ENCODE peak calls at places on chromosome 12, in four cellular contexts. O is Panc1, X is AG04450, U is tibial nerve. D is an unnamed sample.

GRCh38 chr12:19201653-19202052 is 72.1 kb downstream of the PLEKHA5 start:
- DNase-seq in O (no peak), X (no peak), U (no peak), D (no peak)

GRCh38 chr12:91326043-91327027 is 143.7 kb upstream of the DCN start:
- DNase-seq in O (peak; percentile 20), X (peak; percentile 55), U (peak; percentile 96), D (no peak)

GRCh38 chr12:116135209-116135930 is 142.1 kb downstream of the MED13L start:
- DNase-seq in O (no peak), X (no peak), U (no peak), D (no peak)

GRCh38 chr12:65362231-65362630 is 83.7 kb downstream of the MSRB3 start:
- DNase-seq in O (no peak), X (no peak), U (no peak), D (no peak)

GRCh38 chr12:14995583-14996425 is 23.0 kb downstream of the PDE6H start:
- DNase-seq in O (peak; percentile 47), X (peak; percentile 55), U (no peak), D (no peak)

GRCh38 chr12:73665193-73665592 is 872.4 kb upstream of the ATXN7L3B start:
- DNase-seq in O (no peak), X (no peak), U (no peak), D (no peak)

GRCh38 chr12:88578274-88578673 is 2.0 kb downstream of the KITLG start:
- DNase-seq in O (no peak), X (no peak), U (no peak), D (no peak)

GRCh38 chr12:12450043-12450451 is 93.2 kb downstream of the BORCS5 start:
- DNase-seq in O (no peak), X (no peak), U (no peak), D (no peak)

GRCh38 chr12:106119301-106119700 is 19.5 kb downstream of the NUAK1 start:
- DNase-seq in O (no peak), X (no peak), U (no peak), D (no peak)

GRCh38 chr12:27284751-27285150 is 40.7 kb downstream of the STK38L start:
- DNase-seq in O (no peak), X (no peak), U (no peak), D (no peak)

GRCh38 chr12:76866146-76866545 is 12.7 kb downstream of the CSRP2 start:
- DNase-seq in O (no peak), X (no peak), U (no peak), D (no peak)

GRCh38 chr12:80033457-80033856 is 65.9 kb upstream of the OTOGL start:
- DNase-seq in O (no peak), X (peak; percentile 50), U (no peak), D (no peak)

GRCh38 chr12:48286665-48287064 is 64.1 kb downstream of the ZNF641 start:
- DNase-seq in O (no peak), X (no peak), U (peak; percentile 20), D (no peak)

GRCh38 chr12:11968516-11968915 is 102.2 kb upstream of the BCL2L14 start:
- DNase-seq in O (no peak), X (no peak), U (no peak), D (no peak)

GRCh38 chr12:130286041-130286440 is 51.6 kb upstream of the PIWIL1 start:
- DNase-seq in O (no peak), X (no peak), U (no peak), D (no peak)

GRCh38 chr12:132196038-132196872 is 52.0 kb downstream of the NOC4L start:
- DNase-seq in O (no peak), X (no peak), U (no peak), D (no peak)

GRCh38 chr12:132147423-132148367 is 3.4 kb downstream of the NOC4L start:
- DNase-seq in O (no peak), X (no peak), U (no peak), D (no peak)

GRCh38 chr12:130832561-130833209 is 6.4 kb downstream of the STX2 start:
- DNase-seq in O (no peak), X (no peak), U (no peak), D (no peak)

GRCh38 chr12:50282581-50283229 is 615 bp downstream of the LIMA1 start:
- DNase-seq in O (no peak), X (peak; percentile 65), U (peak; percentile 42), D (no peak)

GRCh38 chr12:50283924-50284236 is 560 bp upstream of the LIMA1 start:
- DNase-seq in O (no peak), X (no peak), U (no peak), D (no peak)

GRCh38 chr12:50285253-50285652 is 1.9 kb upstream of the LIMA1 start:
- DNase-seq in O (no peak), X (no peak), U (no peak), D (no peak)

GRCh38 chr12:50287271-50287670 is 4.0 kb upstream of the LIMA1 start:
- DNase-seq in O (no peak), X (no peak), U (no peak), D (no peak)

DNA sequence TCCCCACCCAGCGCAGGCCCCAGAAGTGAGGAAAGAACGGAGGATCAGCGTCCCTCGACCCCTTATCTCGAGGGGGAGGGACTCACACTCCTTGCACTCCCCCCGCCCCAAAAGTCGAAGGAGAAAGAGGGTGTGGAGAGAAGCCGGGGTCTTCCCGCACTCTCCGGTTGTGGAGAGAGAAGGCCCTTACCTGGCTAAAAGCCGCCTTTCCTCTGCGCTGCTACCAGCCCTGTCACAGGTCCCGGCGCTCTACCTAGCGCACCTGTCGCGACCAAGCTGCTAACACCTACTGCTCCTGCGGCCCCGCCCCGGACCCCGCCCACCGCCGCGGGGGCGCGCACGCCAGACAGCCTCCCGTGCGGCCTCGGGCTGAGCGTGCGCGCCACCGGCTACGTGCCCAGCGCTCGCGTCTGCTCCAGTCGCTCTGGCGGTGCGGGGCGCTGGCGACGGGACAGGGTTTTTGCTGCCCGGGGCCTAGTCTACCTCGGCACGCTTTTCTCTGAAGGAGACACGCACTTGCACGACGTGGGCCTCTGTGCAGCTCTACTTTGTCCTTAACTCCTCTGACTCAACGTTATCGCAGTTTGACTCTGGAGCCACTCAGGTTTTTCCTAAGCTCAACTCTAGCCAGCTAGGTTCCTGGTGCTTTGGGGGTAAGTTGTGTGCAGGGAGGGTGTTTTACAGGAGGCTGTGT is at the start of gene LIMA1:
- DNase-seq in O (no peak), X (peak; percentile 55), U (peak; percentile 79), D (peak; percentile 79)
- TF ChIP-seq CTCF in O (peak; percentile 56), X (peak; percentile 65), U (peak; percentile 65), D (no peak)

GRCh38 chr12:112788205-112788604 is 3.3 kb upstream of the RPH3A start:
- DNase-seq in O (no peak), X (no peak), U (no peak), D (no peak)
- TF ChIP-seq CTCF in O (no peak), X (no peak), U (no peak), D (no peak)

GRCh38 chr12:22800332-22800731 is 175.4 kb downstream of the ETNK1 start:
- DNase-seq in O (no peak), X (no peak), U (no peak), D (no peak)

GRCh38 chr12:22802883-22803640 is 178.1 kb downstream of the ETNK1 start:
- DNase-seq in O (no peak), X (no peak), U (no peak), D (no peak)

GRCh38 chr12:22803725-22804124 is 178.8 kb downstream of the ETNK1 start:
- DNase-seq in O (no peak), X (no peak), U (no peak), D (no peak)
- TF ChIP-seq CTCF in O (no peak), X (no peak), U (no peak), D (no peak)

GRCh38 chr12:29223936-29224921 is 75.2 kb downstream of the FAR2 start:
- DNase-seq in O (no peak), X (no peak), U (no peak), D (no peak)

GRCh38 chr12:29225834-29226233 is 76.8 kb downstream of the FAR2 start:
- DNase-seq in O (no peak), X (no peak), U (no peak), D (no peak)

GRCh38 chr12:29223431-29223830 is 74.4 kb downstream of the FAR2 start:
- DNase-seq in O (no peak), X (no peak), U (no peak), D (no peak)

GRCh38 chr12:29220632-29221336 is 71.7 kb downstream of the FAR2 start:
- DNase-seq in O (no peak), X (no peak), U (no peak), D (no peak)

GRCh38 chr12:29222200-29222599 is 73.1 kb downstream of the FAR2 start:
- DNase-seq in O (no peak), X (no peak), U (no peak), D (no peak)
- TF ChIP-seq CTCF in O (no peak), X (no peak), U (no peak), D (no peak)

DNA sequence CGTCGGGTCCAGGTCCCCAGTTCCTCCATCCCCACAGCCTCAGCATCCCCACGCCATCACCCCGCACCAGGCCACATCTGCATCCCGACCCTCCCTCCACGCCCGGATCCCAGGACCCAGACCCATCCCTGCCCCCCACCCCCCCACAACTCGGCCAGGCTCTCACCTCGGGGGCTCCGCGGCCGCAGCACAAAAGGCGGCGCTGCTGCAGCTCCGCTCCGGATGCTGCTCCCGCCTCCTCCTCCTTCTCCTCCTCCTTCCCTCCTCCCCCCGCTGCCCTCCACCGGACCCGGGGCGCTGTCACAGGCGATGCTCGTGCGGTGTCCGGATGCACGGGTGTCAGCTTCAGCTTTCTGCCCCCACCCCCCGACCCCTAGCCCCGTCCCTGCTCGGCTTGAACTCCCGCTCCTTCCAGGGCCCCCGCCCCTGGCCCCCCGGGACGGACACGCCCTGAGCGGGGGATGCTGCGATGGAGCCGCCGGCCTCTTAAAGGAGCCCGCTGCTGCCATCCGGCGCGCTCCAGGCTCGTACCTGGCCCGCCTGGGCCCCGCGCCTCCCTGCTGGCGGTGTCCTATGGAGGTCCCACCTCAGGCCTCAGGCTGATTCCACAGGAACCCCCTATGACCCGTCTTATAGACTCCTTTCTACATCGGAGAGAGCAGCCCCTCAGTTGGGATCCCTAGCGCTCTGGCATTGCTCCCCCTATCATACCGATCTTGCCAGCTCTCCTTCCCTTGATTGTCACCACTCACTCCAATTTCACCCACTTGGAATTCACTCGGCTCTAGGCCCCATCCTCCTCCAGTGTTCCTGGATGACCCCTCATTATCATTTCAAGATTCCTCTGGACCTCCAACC is at the start of gene MAP3K12:
- DNase-seq in O (no peak), X (no peak), U (peak; percentile 68), D (no peak)
- TF ChIP-seq CTCF in O (no peak), X (no peak), U (peak; percentile 8), D (no peak)

GRCh38 chr12:31245822-31246469 is 80.0 kb downstream of the SINHCAF start:
- DNase-seq in O (no peak), X (no peak), U (no peak), D (no peak)
- TF ChIP-seq CTCF in O (peak; percentile 72), X (peak; percentile 11), U (no peak), D (no peak)

GRCh38 chr12:107670999-107671643 is 14.5 kb upstream of the PWP1 start:
- DNase-seq in O (no peak), X (no peak), U (no peak), D (no peak)
- TF ChIP-seq CTCF in O (peak; percentile 80), X (peak; percentile 53), U (peak; percentile 34), D (peak; percentile 48)

DNA sequence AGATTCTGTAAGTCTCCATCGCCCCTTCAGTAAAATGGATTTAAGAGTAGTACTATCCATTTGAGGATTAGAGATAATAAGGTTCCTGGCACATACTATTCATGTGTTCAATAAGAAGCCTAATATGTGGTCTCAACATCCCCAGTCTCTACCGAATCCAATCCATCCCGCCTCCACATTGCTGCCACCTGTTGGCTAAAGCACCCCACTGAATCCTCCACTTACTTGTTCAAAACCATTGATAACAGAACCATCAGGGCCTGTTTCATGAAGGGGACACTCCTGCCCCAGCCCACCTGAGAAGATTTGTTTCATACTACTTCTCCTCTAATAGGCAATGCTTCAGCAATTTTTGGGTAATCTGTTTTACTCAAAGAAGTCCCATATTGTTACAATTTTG is 147.5 kb downstream of the SLC2A13 start:
- DNase-seq in O (no peak), X (no peak), U (no peak), D (no peak)
- TF ChIP-seq CTCF in O (peak; percentile 30), X (peak; percentile 3), U (no peak), D (no peak)

D was measured in D721Med.